ENCODE peak calls at places on chromosomes 12 and 14, in seven cellular contexts. U, V, D, Q, F, H and P are unnamed samples.

GRCh38 chr12:26857465-26858176 is 24.6 kb upstream of the ITPR2 start:
- DNase-seq in U (no peak), V (no peak), D (no peak), Q (no peak), F (peak), H (no peak), P (no peak)

GRCh38 chr14:67413806-67414769 is 2.1 kb upstream of the PLEK2 start:
- DNase-seq in U (no peak), V (peak), D (no peak), Q (peak), F (no peak), H (no peak), P (no peak)

GRCh38 chr12:91984571-91984970 is 161.1 kb downstream of the BTG1 start:
- DNase-seq in U (no peak), V (no peak), D (no peak), Q (no peak), F (no peak), H (no peak), P (no peak)

GRCh38 chr14:74942608-74943007 is 12.8 kb downstream of the PGF start:
- DNase-seq in U (no peak), V (no peak), D (no peak), Q (no peak), F (no peak), H (no peak), P (no peak)

GRCh38 chr12:74129702-74130101 is 407.9 kb upstream of the ATXN7L3B start:
- DNase-seq in U (no peak), V (no peak), D (no peak), Q (no peak), F (no peak), H (no peak), P (no peak)

GRCh38 chr12:89999699-90000505 is 291.3 kb upstream of the ATP2B1 start:
- DNase-seq in U (no peak), V (no peak), D (no peak), Q (no peak), F (no peak), H (no peak), P (no peak)

GRCh38 chr14:92470215-92470614 is 43.4 kb upstream of the RIN3 start:
- DNase-seq in U (no peak), V (no peak), D (no peak), Q (no peak), F (peak), H (no peak), P (no peak)

GRCh38 chr14:28676481-28676880 is 90.1 kb upstream of the FOXG1 start:
- DNase-seq in U (no peak), V (no peak), D (no peak), Q (no peak), F (no peak), H (no peak), P (no peak)

GRCh38 chr12:114967187-114967586 is 283.2 kb upstream of the TBX3 start:
- DNase-seq in U (no peak), V (no peak), D (no peak), Q (no peak), F (no peak), H (no peak), P (no peak)

GRCh38 chr14:92528486-92529100 is 15.0 kb downstream of the RIN3 start:
- DNase-seq in U (no peak), V (no peak), D (no peak), Q (no peak), F (no peak), H (no peak), P (no peak)

GRCh38 chr12:104605685-104606084 is 148.9 kb downstream of the CHST11 start:
- DNase-seq in U (peak), V (no peak), D (no peak), Q (no peak), F (peak), H (no peak), P (no peak)

GRCh38 chr12:130633771-130634170 is 82.3 kb downstream of the RIMBP2 start:
- DNase-seq in U (peak), V (no peak), D (no peak), Q (peak), F (peak), H (peak), P (no peak)

GRCh38 chr14:68551045-68551683 is 241.7 kb downstream of the ZFP36L1 start:
- DNase-seq in U (peak), V (no peak), D (no peak), Q (no peak), F (no peak), H (no peak), P (no peak)

GRCh38 chr12:104599985-104600712 is 143.4 kb downstream of the CHST11 start:
- DNase-seq in U (no peak), V (no peak), D (peak), Q (no peak), F (no peak), H (no peak), P (no peak)

GRCh38 chr12:103205906-103206305 is 248.4 kb downstream of the ASCL1 start:
- DNase-seq in U (no peak), V (no peak), D (no peak), Q (no peak), F (no peak), H (no peak), P (no peak)

GRCh38 chr14:61555056-61555838 is 140.1 kb upstream of the HIF1A start:
- DNase-seq in U (no peak), V (no peak), D (no peak), Q (no peak), F (no peak), H (no peak), P (no peak)

GRCh38 chr12:10661338-10661737 is 12.5 kb downstream of the STYK1 start:
- DNase-seq in U (no peak), V (no peak), D (no peak), Q (no peak), F (no peak), H (no peak), P (no peak)

GRCh38 chr12:6165418-6165817 is 34.8 kb upstream of the CD9 start:
- DNase-seq in U (no peak), V (no peak), D (no peak), Q (no peak), F (no peak), H (no peak), P (no peak)

GRCh38 chr14:69815556-69815955 is 18.5 kb upstream of the SLC10A1 start:
- DNase-seq in U (no peak), V (no peak), D (no peak), Q (no peak), F (no peak), H (no peak), P (no peak)

GRCh38 chr12:121858662-121859572 is at the start of gene HPD:
- DNase-seq in U (peak), V (no peak), D (no peak), Q (no peak), F (peak), H (no peak), P (no peak)

GRCh38 chr12:116381744-116382455 is 104.4 kb upstream of the MED13L start:
- DNase-seq in U (no peak), V (no peak), D (no peak), Q (no peak), F (peak), H (peak), P (no peak)

GRCh38 chr14:79332504-79333197 is 878.7 kb downstream of the DIO2 start:
- DNase-seq in U (no peak), V (no peak), D (no peak), Q (no peak), F (peak), H (no peak), P (no peak)

GRCh38 chr12:121110211-121110940 is 22.3 kb upstream of the P2RX7 start:
- DNase-seq in U (peak), V (peak), D (peak), Q (peak), F (peak), H (peak), P (peak)

GRCh38 chr12:123949118-123949774 is 23.4 kb downstream of the CCDC92 start:
- DNase-seq in U (no peak), V (no peak), D (no peak), Q (no peak), F (no peak), H (no peak), P (no peak)

GRCh38 chr12:57280234-57281062 is 29.5 kb upstream of the STAC3 start:
- DNase-seq in U (peak), V (peak), D (peak), Q (peak), F (peak), H (no peak), P (peak)

GRCh38 chr14:29926701-29927595 is 699 bp downstream of the PRKD1 start:
- DNase-seq in U (peak), V (no peak), D (no peak), Q (peak), F (peak), H (peak), P (no peak)

GRCh38 chr12:68521848-68522502 is 88.7 kb upstream of the RAP1B start:
- DNase-seq in U (no peak), V (no peak), D (no peak), Q (no peak), F (no peak), H (no peak), P (no peak)

GRCh38 chr14:103659631-103660030 is 30.6 kb downstream of the KLC1 start:
- DNase-seq in U (no peak), V (no peak), D (no peak), Q (no peak), F (no peak), H (no peak), P (no peak)

GRCh38 chr14:59125156-59125555 is 63.3 kb upstream of the DAAM1 start:
- DNase-seq in U (no peak), V (no peak), D (no peak), Q (no peak), F (no peak), H (no peak), P (no peak)

GRCh38 chr14:59126714-59127436 is 61.6 kb upstream of the DAAM1 start:
- DNase-seq in U (peak), V (peak), D (no peak), Q (peak), F (peak), H (peak), P (peak)

GRCh38 chr14:59123526-59123925 is 64.9 kb upstream of the DAAM1 start:
- DNase-seq in U (no peak), V (no peak), D (no peak), Q (no peak), F (no peak), H (no peak), P (no peak)

GRCh38 chr14:59120931-59121330 is 67.5 kb upstream of the DAAM1 start:
- DNase-seq in U (no peak), V (no peak), D (no peak), Q (no peak), F (no peak), H (no peak), P (no peak)

GRCh38 chr14:59123975-59124374 is 64.5 kb upstream of the DAAM1 start:
- DNase-seq in U (no peak), V (no peak), D (no peak), Q (no peak), F (peak), H (no peak), P (no peak)
- TF ChIP-seq CTCF in U (peak), V (no peak), D (peak), Q (no peak), F (peak), H (peak), P (no peak)

DNA sequence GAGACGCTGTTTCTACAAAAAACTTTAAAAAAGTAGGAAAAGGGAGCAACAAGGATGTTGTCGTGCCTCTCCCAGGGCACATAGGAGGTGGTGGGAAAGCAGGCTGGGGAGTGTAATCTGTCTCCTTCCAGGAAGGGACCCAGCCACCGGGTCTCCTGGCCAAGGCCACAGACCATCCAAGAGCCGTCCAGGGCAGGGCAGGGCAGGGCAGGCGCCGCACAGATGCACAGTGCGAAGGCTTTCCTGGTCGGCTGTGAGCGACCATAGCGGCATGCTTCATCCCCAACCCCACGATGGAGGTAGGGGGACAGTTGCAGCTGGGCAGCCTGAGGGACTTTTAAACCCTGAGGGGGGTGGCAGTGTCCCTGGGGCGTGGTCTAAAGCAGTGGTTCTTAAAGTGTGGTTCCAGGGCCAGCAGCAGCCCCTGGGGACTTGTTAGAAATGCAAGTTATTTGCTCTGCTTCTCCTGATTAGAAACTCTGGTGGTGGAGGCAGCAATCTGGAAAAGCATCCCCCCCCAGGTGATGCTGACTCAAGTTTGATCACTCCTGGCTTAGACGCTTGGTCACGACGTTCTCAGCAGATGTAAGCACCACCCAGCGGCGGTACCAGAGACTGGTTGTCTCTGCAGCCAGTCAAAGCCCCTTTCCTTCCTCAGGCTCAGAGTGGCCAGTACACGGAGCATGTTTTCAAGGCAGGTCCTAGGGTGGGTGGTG is 197.4 kb upstream of the PRMT8 start:
- DNase-seq in U (no peak), V (no peak), D (no peak), Q (peak), F (no peak), H (no peak), P (no peak)
- TF ChIP-seq CTCF in U (no peak), V (no peak), D (no peak), Q (peak), F (no peak), H (no peak), P (no peak)

GRCh38 chr12:39036060-39036459 is 130.7 kb upstream of the CPNE8 start:
- DNase-seq in U (no peak), V (no peak), D (no peak), Q (no peak), F (no peak), H (no peak), P (no peak)
- TF ChIP-seq CTCF in U (no peak), V (no peak), D (no peak), Q (no peak), F (no peak), H (no peak), P (no peak)

GRCh38 chr12:13941258-13942249 is 39.8 kb downstream of the GRIN2B start:
- DNase-seq in U (peak), V (no peak), D (no peak), Q (peak), F (peak), H (peak), P (peak)
- TF ChIP-seq CTCF in U (peak), V (no peak), D (peak), Q (peak), F (peak), H (peak), P (peak)